ENCODE peak calls at places on chromosomes 4 and X, in six cellular contexts. One of them, this sample, is unnamed.

GRCh38 chr4:3880595-3881120 is 114.5 kb downstream of the ADRA2C start:
- DNase-seq in AG04450: no peak
- DNase-seq in progenitor cell of endocrine pancreas: peak; percentile 78
- DNase-seq in hepatocyte: peak; percentile 88
- DNase-seq in keratinocyte: peak; percentile 1
- DNase-seq in neural crest cell: peak; percentile 89
- DNase-seq in this sample: peak; percentile 80

GRCh38 chr4:106114284-106114683 is 201.7 kb downstream of the TBCK start:
- DNase-seq in AG04450: no peak
- DNase-seq in neural crest cell: no peak
- DNase-seq in keratinocyte: no peak
- DNase-seq in progenitor cell of endocrine pancreas: no peak
- DNase-seq in hepatocyte: no peak
- DNase-seq in this sample: no peak

GRCh38 chr4:102420563-102421221 is 75.4 kb upstream of the SLC39A8 start:
- DNase-seq in keratinocyte: no peak
- DNase-seq in AG04450: no peak
- DNase-seq in progenitor cell of endocrine pancreas: no peak
- DNase-seq in neural crest cell: no peak
- DNase-seq in hepatocyte: no peak
- DNase-seq in this sample: no peak

GRCh38 chr4:169765845-169766244 is 8.1 kb upstream of the HPF1 start:
- DNase-seq in neural crest cell: no peak
- DNase-seq in AG04450: no peak
- DNase-seq in progenitor cell of endocrine pancreas: no peak
- DNase-seq in hepatocyte: no peak
- DNase-seq in keratinocyte: no peak
- DNase-seq in this sample: no peak

GRCh38 chr4:76219299-76220055 is 5.9 kb upstream of the SCARB2 start:
- DNase-seq in progenitor cell of endocrine pancreas: no peak
- DNase-seq in hepatocyte: peak; percentile 44
- DNase-seq in keratinocyte: no peak
- DNase-seq in AG04450: no peak
- DNase-seq in neural crest cell: no peak
- DNase-seq in this sample: no peak

GRCh38 chrX:82648062-82648461 is 860.0 kb upstream of the POU3F4 start:
- DNase-seq in progenitor cell of endocrine pancreas: no peak
- DNase-seq in AG04450: no peak
- DNase-seq in neural crest cell: no peak
- DNase-seq in hepatocyte: no peak
- DNase-seq in keratinocyte: no peak
- DNase-seq in this sample: no peak

GRCh38 chrX:39821011-39821708 is 276.6 kb downstream of the BCOR start:
- DNase-seq in keratinocyte: no peak
- DNase-seq in progenitor cell of endocrine pancreas: peak; percentile 48
- DNase-seq in hepatocyte: peak; percentile 73
- DNase-seq in neural crest cell: peak; percentile 16
- DNase-seq in AG04450: no peak
- DNase-seq in this sample: peak; percentile 7

GRCh38 chr4:10006236-10006603 is 15.1 kb downstream of the SLC2A9 start:
- DNase-seq in progenitor cell of endocrine pancreas: no peak
- DNase-seq in hepatocyte: peak; percentile 48
- DNase-seq in neural crest cell: no peak
- DNase-seq in keratinocyte: no peak
- DNase-seq in AG04450: no peak
- DNase-seq in this sample: peak; percentile 82

GRCh38 chr4:13617801-13618200 is 9.7 kb downstream of the BOD1L1 start:
- DNase-seq in AG04450: no peak
- DNase-seq in keratinocyte: no peak
- DNase-seq in progenitor cell of endocrine pancreas: no peak
- DNase-seq in neural crest cell: no peak
- DNase-seq in hepatocyte: no peak
- DNase-seq in this sample: no peak

GRCh38 chrX:29090811-29091210 is 503.6 kb downstream of the IL1RAPL1 start:
- DNase-seq in hepatocyte: peak; percentile 16
- DNase-seq in keratinocyte: no peak
- DNase-seq in neural crest cell: peak; percentile 6
- DNase-seq in AG04450: no peak
- DNase-seq in progenitor cell of endocrine pancreas: no peak
- DNase-seq in this sample: no peak

GRCh38 chrX:10482262-10482661 is 138.1 kb downstream of the MID1 start:
- DNase-seq in AG04450: no peak
- DNase-seq in hepatocyte: no peak
- DNase-seq in neural crest cell: peak; percentile 1
- DNase-seq in progenitor cell of endocrine pancreas: no peak
- DNase-seq in keratinocyte: no peak
- DNase-seq in this sample: no peak

GRCh38 chr4:80213117-80213815 is 16.0 kb downstream of the PRDM8 start:
- DNase-seq in neural crest cell: no peak
- DNase-seq in hepatocyte: no peak
- DNase-seq in AG04450: no peak
- DNase-seq in keratinocyte: no peak
- DNase-seq in progenitor cell of endocrine pancreas: no peak
- DNase-seq in this sample: no peak

GRCh38 chr4:57020467-57021101 is 41.9 kb downstream of the POLR2B start:
- DNase-seq in progenitor cell of endocrine pancreas: no peak
- DNase-seq in hepatocyte: no peak
- DNase-seq in AG04450: peak; percentile 49
- DNase-seq in keratinocyte: peak; percentile 50
- DNase-seq in neural crest cell: no peak
- DNase-seq in this sample: no peak

GRCh38 chr4:112029642-112030235 is 115.5 kb upstream of the FAM241A start:
- DNase-seq in AG04450: no peak
- DNase-seq in neural crest cell: no peak
- DNase-seq in progenitor cell of endocrine pancreas: no peak
- DNase-seq in hepatocyte: no peak
- DNase-seq in keratinocyte: no peak
- DNase-seq in this sample: no peak

GRCh38 chrX:95058815-95059214 is 1384.8 kb downstream of the FAM133A start:
- DNase-seq in progenitor cell of endocrine pancreas: no peak
- DNase-seq in AG04450: peak; percentile 13
- DNase-seq in hepatocyte: no peak
- DNase-seq in neural crest cell: no peak
- DNase-seq in keratinocyte: no peak
- DNase-seq in this sample: no peak

GRCh38 chr4:139265654-139266053 is 14.4 kb downstream of the MGARP start:
- DNase-seq in progenitor cell of endocrine pancreas: no peak
- DNase-seq in hepatocyte: no peak
- DNase-seq in AG04450: no peak
- DNase-seq in neural crest cell: no peak
- DNase-seq in keratinocyte: no peak
- DNase-seq in this sample: no peak

GRCh38 chrX:66680451-66680850 is 41.6 kb upstream of the EDA2R start:
- DNase-seq in neural crest cell: no peak
- DNase-seq in hepatocyte: no peak
- DNase-seq in keratinocyte: no peak
- DNase-seq in progenitor cell of endocrine pancreas: no peak
- DNase-seq in AG04450: peak; percentile 4
- DNase-seq in this sample: no peak

GRCh38 chr4:38046735-38047487 is 86.7 kb downstream of the PTTG2 start:
- DNase-seq in keratinocyte: no peak
- DNase-seq in neural crest cell: no peak
- DNase-seq in AG04450: no peak
- DNase-seq in hepatocyte: no peak
- DNase-seq in progenitor cell of endocrine pancreas: no peak
- DNase-seq in this sample: no peak

GRCh38 chrX:17226736-17227135 is 148.3 kb upstream of the NHS start:
- DNase-seq in neural crest cell: no peak
- DNase-seq in hepatocyte: no peak
- DNase-seq in AG04450: no peak
- DNase-seq in keratinocyte: no peak
- DNase-seq in progenitor cell of endocrine pancreas: no peak
- DNase-seq in this sample: no peak

GRCh38 chr4:85600501-85600900 is 125.6 kb downstream of the ARHGAP24 start:
- DNase-seq in AG04450: no peak
- DNase-seq in hepatocyte: no peak
- DNase-seq in progenitor cell of endocrine pancreas: no peak
- DNase-seq in neural crest cell: no peak
- DNase-seq in keratinocyte: no peak
- DNase-seq in this sample: no peak

GRCh38 chr4:3305610-3306371 is 13.0 kb downstream of the RGS12 start:
- DNase-seq in hepatocyte: no peak
- DNase-seq in keratinocyte: no peak
- DNase-seq in neural crest cell: no peak
- DNase-seq in progenitor cell of endocrine pancreas: no peak
- DNase-seq in AG04450: no peak
- DNase-seq in this sample: no peak

GRCh38 chrX:1264556-1264955 is 4.1 kb upstream of the CSF2RA start:
- DNase-seq in keratinocyte: no peak
- DNase-seq in progenitor cell of endocrine pancreas: no peak
- DNase-seq in AG04450: no peak
- DNase-seq in hepatocyte: no peak
- DNase-seq in neural crest cell: no peak
- DNase-seq in this sample: no peak

GRCh38 chrX:119228506-119229290 is 7.4 kb upstream of the PGRMC1 start:
- DNase-seq in keratinocyte: no peak
- DNase-seq in hepatocyte: peak; percentile 23
- DNase-seq in AG04450: peak; percentile 56
- DNase-seq in neural crest cell: no peak
- DNase-seq in progenitor cell of endocrine pancreas: no peak
- DNase-seq in this sample: no peak

GRCh38 chr4:155392486-155393184 is 15.9 kb upstream of the MAP9 start:
- DNase-seq in keratinocyte: no peak
- DNase-seq in neural crest cell: no peak
- DNase-seq in AG04450: peak; percentile 38
- DNase-seq in progenitor cell of endocrine pancreas: no peak
- DNase-seq in hepatocyte: peak; percentile 70
- DNase-seq in this sample: no peak

GRCh38 chr4:52979020-52979419 is 116.9 kb downstream of the RASL11B start:
- DNase-seq in AG04450: no peak
- DNase-seq in neural crest cell: no peak
- DNase-seq in progenitor cell of endocrine pancreas: no peak
- DNase-seq in hepatocyte: no peak
- DNase-seq in keratinocyte: no peak
- DNase-seq in this sample: no peak

GRCh38 chr4:104616401-104616820 is 121.7 kb upstream of the CXXC4 start:
- DNase-seq in AG04450: no peak
- DNase-seq in hepatocyte: peak; percentile 23
- DNase-seq in progenitor cell of endocrine pancreas: no peak
- DNase-seq in neural crest cell: no peak
- DNase-seq in keratinocyte: no peak
- DNase-seq in this sample: no peak

GRCh38 chr4:146041139-146042004 is 102.7 kb upstream of the ZNF827 start:
- DNase-seq in AG04450: no peak
- DNase-seq in keratinocyte: no peak
- DNase-seq in neural crest cell: no peak
- DNase-seq in hepatocyte: no peak
- DNase-seq in progenitor cell of endocrine pancreas: no peak
- DNase-seq in this sample: no peak

GRCh38 chr4:146040623-146041022 is 102.0 kb upstream of the ZNF827 start:
- DNase-seq in neural crest cell: no peak
- DNase-seq in keratinocyte: no peak
- DNase-seq in AG04450: no peak
- DNase-seq in progenitor cell of endocrine pancreas: no peak
- DNase-seq in hepatocyte: no peak
- DNase-seq in this sample: no peak
- TF ChIP-seq CTCF in neural crest cell: no peak
- TF ChIP-seq CTCF in keratinocyte: no peak
- TF ChIP-seq CTCF in AG04450: no peak
- TF ChIP-seq CTCF in progenitor cell of endocrine pancreas: no peak
- TF ChIP-seq CTCF in hepatocyte: no peak
- TF ChIP-seq CTCF in this sample: no peak

GRCh38 chr4:121050251-121050650 is 22.1 kb downstream of the NDNF start:
- DNase-seq in progenitor cell of endocrine pancreas: no peak
- DNase-seq in AG04450: no peak
- DNase-seq in keratinocyte: no peak
- DNase-seq in neural crest cell: no peak
- DNase-seq in hepatocyte: peak; percentile 10
- DNase-seq in this sample: no peak
- TF ChIP-seq CTCF in progenitor cell of endocrine pancreas: peak; percentile 41
- TF ChIP-seq CTCF in AG04450: peak; percentile 44
- TF ChIP-seq CTCF in keratinocyte: no peak
- TF ChIP-seq CTCF in neural crest cell: peak; percentile 58
- TF ChIP-seq CTCF in hepatocyte: peak; percentile 51
- TF ChIP-seq CTCF in this sample: no peak

GRCh38 chr4:163697121-163697520 is 202.6 kb downstream of the TMA16 start:
- DNase-seq in AG04450: peak; percentile 46
- DNase-seq in neural crest cell: no peak
- DNase-seq in keratinocyte: peak; percentile 36
- DNase-seq in progenitor cell of endocrine pancreas: no peak
- DNase-seq in hepatocyte: no peak
- DNase-seq in this sample: no peak

GRCh38 chr4:163688856-163689255 is 194.4 kb downstream of the TMA16 start:
- DNase-seq in AG04450: no peak
- DNase-seq in neural crest cell: no peak
- DNase-seq in keratinocyte: no peak
- DNase-seq in progenitor cell of endocrine pancreas: no peak
- DNase-seq in hepatocyte: no peak
- DNase-seq in this sample: no peak

GRCh38 chr4:163693211-163693610 is 198.7 kb downstream of the TMA16 start:
- DNase-seq in AG04450: peak; percentile 46
- DNase-seq in keratinocyte: no peak
- DNase-seq in neural crest cell: no peak
- DNase-seq in hepatocyte: no peak
- DNase-seq in progenitor cell of endocrine pancreas: no peak
- DNase-seq in this sample: no peak

GRCh38 chr4:163693776-163694175 is 199.3 kb downstream of the TMA16 start:
- DNase-seq in keratinocyte: no peak
- DNase-seq in progenitor cell of endocrine pancreas: no peak
- DNase-seq in hepatocyte: no peak
- DNase-seq in neural crest cell: no peak
- DNase-seq in AG04450: peak; percentile 34
- DNase-seq in this sample: no peak

GRCh38 chr4:163694385-163694784 is 199.9 kb downstream of the TMA16 start:
- DNase-seq in hepatocyte: no peak
- DNase-seq in keratinocyte: no peak
- DNase-seq in neural crest cell: no peak
- DNase-seq in AG04450: peak; percentile 21
- DNase-seq in progenitor cell of endocrine pancreas: no peak
- DNase-seq in this sample: no peak
- TF ChIP-seq CTCF in hepatocyte: no peak
- TF ChIP-seq CTCF in keratinocyte: no peak
- TF ChIP-seq CTCF in neural crest cell: no peak
- TF ChIP-seq CTCF in AG04450: peak; percentile 13
- TF ChIP-seq CTCF in progenitor cell of endocrine pancreas: no peak
- TF ChIP-seq CTCF in this sample: no peak

DNA sequence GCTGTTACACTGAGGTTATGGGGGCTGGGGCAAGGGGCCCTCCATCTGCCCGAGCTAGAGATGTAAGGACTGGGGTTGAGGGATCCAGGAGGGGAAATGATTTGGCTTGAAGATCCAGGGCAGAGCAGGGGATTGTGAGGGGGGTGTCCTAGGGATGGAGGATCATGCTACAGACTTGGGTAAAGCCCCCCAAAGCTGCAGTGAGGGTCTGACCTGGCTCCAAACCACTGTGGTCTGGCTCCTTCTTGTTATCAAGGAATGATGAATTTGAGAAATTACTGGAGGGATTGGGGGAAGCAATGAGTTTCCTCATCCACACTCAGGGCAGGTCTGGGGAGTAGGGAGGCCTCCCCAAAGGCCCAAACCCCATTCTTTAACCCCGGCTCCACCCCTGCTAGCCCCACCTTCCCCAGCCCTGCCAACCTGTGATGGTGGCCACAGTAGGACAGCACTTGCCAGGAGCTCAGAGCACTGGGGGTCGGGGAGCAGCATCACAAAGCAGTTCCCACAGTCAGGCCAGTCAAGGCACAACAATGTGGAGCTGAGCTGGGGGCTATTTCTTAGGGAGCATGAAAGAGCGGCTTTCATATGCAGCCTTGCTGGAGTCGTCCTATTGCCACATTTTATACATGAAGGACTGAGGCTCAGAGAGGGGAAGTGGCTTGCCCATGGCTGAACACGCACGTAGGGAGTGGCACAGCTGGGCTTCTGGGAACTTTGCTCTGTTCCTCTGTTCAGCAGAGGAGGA is 165.5 kb downstream of the EFNB1 start:
- DNase-seq in hepatocyte: no peak
- DNase-seq in keratinocyte: no peak
- DNase-seq in neural crest cell: no peak
- DNase-seq in AG04450: no peak
- DNase-seq in progenitor cell of endocrine pancreas: peak; percentile 3
- DNase-seq in this sample: no peak
- TF ChIP-seq CTCF in hepatocyte: no peak
- TF ChIP-seq CTCF in keratinocyte: no peak
- TF ChIP-seq CTCF in neural crest cell: no peak
- TF ChIP-seq CTCF in AG04450: no peak
- TF ChIP-seq CTCF in progenitor cell of endocrine pancreas: no peak
- TF ChIP-seq CTCF in this sample: no peak